ENCODE peak calls at places on chromosomes 5 and 9, in ten cellular contexts. U is K562, A is iPS DF 6.9, M is skeletal muscle cell, T is fibroblast of pulmonary artery, B is cardiac fibroblast, Q is BE2C, E is spleen, K is psoas muscle, I is dorsolateral prefrontal cortex. G is an unnamed sample.

GRCh38 chr5:91048073-91048472 is 335.0 kb downstream of the ARRDC3 start:
- DNase-seq in Q (no peak), U (no peak), M (no peak), E (no peak), B (no peak), T (no peak), A (no peak), I (no peak), K (no peak), G (no peak)

GRCh38 chr5:140996055-140996454 is 29.8 kb downstream of the PCDHAC2 start:
- DNase-seq in T (peak; percentile 8), E (no peak), B (peak; percentile 7), I (no peak), Q (peak; percentile 47), U (no peak), A (no peak), K (no peak), M (no peak), G (no peak)

GRCh38 chr9:88775559-88775958 is 215.7 kb upstream of the S1PR3 start:
- DNase-seq in M (no peak), A (no peak), T (no peak), B (peak; percentile 90), U (no peak), Q (no peak), K (no peak), E (no peak), I (no peak), G (peak; percentile 25)

GRCh38 chr9:6930827-6931226 is 173.1 kb downstream of the KDM4C start:
- DNase-seq in U (no peak), K (no peak), I (no peak), E (no peak), Q (no peak), M (peak; percentile 71), B (peak; percentile 78), A (no peak), T (peak; percentile 59), G (peak; percentile 70)

GRCh38 chr5:10277773-10278630 is 27.9 kb downstream of the CCT5 start:
- DNase-seq in A (no peak), M (no peak), I (no peak), Q (no peak), T (no peak), E (no peak), K (no peak), B (no peak), U (no peak), G (no peak)

GRCh38 chr9:128587453-128587852 is 35.1 kb downstream of the SPTAN1 start:
- DNase-seq in M (no peak), A (no peak), B (no peak), K (no peak), Q (no peak), I (no peak), T (no peak), E (no peak), U (no peak), G (no peak)

GRCh38 chr5:179151521-179152118 is 91.4 kb downstream of the ZNF354C start:
- DNase-seq in U (no peak), A (no peak), T (no peak), B (no peak), K (no peak), E (no peak), M (no peak), I (no peak), Q (no peak), G (no peak)

GRCh38 chr9:81613002-81613750 is 76.2 kb downstream of the TLE1 start:
- DNase-seq in K (peak; percentile 50), A (no peak), I (no peak), M (peak; percentile 68), B (peak; percentile 41), U (no peak), T (peak; percentile 94), Q (peak; percentile 27), E (no peak), G (peak; percentile 96)

GRCh38 chr5:10485142-10485795 is 43.6 kb downstream of the ROPN1L start:
- DNase-seq in E (peak; percentile 77), T (peak; percentile 95), U (peak; percentile 95), Q (peak; percentile 97), I (peak; percentile 14), A (no peak), B (peak; percentile 77), K (no peak), M (peak; percentile 51), G (peak; percentile 97)

DNA sequence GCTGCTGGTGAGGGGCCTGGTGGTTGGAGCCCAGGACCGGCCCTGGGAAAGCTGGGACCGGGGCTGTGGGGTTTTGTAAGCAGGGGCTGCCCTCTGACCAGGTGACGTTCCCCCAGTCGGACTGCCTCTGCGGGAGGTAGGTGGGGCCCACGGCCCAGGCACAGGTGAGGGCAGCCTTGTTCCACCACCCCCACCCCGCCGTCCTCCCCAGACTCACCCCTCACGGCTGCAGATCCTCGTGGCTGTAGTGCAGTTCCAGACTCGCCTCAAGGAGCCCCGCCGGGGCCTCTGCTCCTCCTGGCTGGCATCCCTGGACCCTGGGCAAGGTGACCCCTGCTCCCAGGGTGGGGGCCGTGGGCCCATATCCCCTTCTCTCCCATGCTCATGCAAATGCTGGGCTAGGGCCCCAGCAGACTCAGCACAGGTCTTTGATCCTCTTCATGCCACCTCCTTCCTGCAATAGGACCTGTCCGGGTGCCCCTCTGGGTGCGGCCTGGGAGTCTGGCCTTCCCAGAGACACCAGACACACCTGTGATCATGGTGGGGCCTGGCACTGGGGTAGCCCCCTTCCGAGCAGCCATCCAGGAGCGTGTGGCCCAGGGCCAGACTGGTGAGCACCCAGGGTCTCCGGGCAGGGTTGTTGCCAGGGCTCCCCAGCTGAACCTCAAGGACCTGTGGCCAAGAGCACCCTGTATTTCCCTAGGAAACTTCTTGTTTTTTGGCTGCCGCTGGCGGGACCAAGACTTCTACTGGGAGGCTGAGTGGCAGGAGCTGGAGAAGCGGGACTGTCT is 6.6 kb downstream of the RNF208 start:
- DNase-seq in U (no peak), M (no peak), A (no peak), I (no peak), T (no peak), B (no peak), K (no peak), E (no peak), Q (no peak), G (no peak)
- H3K4me3 ChIP-seq in U (no peak overlapping the region), M (no peak overlapping the region), A (no peak overlapping the region), I (no peak overlapping the region), T (no peak overlapping the region), B (no peak overlapping the region), K (no peak overlapping the region), E (no peak overlapping the region), Q (no peak overlapping the region), G (no peak overlapping the region)

DNA sequence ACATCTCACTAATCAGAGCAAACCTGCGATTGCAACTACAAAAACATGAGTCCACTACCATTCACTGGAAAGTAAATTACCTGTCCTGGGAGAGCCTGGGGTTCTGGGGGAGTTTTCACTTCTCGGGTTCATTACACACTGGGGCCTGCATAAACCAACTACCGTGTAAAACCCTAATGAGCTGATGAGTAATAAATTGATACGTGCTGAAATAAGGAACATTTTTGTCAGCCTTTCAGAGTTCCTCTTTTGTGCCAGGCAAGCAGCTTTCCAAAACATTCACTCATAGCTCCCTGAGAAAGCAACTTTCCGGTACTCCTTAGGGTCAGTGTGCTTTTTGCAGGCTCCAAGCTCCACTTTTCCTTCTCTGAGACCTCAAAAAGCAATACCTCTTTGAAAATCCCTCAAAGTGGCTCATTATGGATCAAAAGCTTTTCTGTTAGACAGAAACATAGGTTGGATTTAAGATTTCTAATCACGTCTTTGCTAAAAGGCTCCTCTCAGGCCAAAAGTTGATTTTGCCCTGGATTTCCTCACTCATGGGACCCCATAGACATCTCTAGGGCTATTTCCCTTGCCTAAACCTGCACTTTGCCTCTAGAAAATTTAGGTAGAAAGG is 74.9 kb downstream of the ST8SIA4 start:
- DNase-seq in U (no peak), T (no peak), I (no peak), A (no peak), E (no peak), B (no peak), M (no peak), K (no peak), Q (no peak), G (no peak)
- H3K4me3 ChIP-seq in U (no peak overlapping the region), T (no peak overlapping the region), I (peak overlapping the region; percentile 1), A (no peak overlapping the region), E (no peak overlapping the region), B (no peak overlapping the region), M (no peak overlapping the region), K (no peak overlapping the region), Q (no peak overlapping the region), G (peak overlapping the region; percentile 11)

GRCh38 chr5:157651623-157652376 is 438 bp downstream of the SOX30 start:
- DNase-seq in B (peak; percentile 38), A (no peak), T (peak; percentile 53), E (peak; percentile 96), U (no peak), K (peak; percentile 54), M (no peak), Q (no peak), I (no peak), G (no peak)
- H3K4me3 ChIP-seq in B (peak overlapping the region; percentile 19), A (peak overlapping the region; percentile 39), T (peak overlapping the region; percentile 37), E (peak overlapping the region; percentile 35), U (no peak overlapping the region), K (peak overlapping the region; percentile 60), M (peak overlapping the region; percentile 32), Q (no peak overlapping the region), I (peak overlapping the region; percentile 51), G (peak overlapping the region; percentile 68)

DNA sequence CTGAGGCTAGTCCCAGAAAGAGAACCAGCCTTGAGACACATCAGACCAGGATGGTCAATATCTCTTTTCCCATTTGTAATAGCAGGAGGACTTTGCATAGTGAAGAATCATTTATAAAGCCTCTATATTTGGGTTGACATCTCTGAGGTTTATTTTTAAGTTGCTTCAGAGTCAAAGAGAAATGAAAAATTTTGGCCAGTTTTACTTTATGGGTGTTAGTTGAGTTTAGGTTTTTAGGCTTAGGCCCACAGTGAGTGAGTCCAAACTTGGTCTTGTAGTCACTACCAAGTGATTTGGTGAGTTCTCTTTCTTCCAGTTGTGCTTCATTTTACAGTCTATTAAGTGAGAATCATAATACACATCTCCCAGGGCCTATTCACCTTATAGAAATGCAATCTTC is 5.3 kb upstream of the MEF2C start:
- DNase-seq in I (no peak), U (no peak), T (no peak), B (peak; percentile 15), E (no peak), K (no peak), Q (no peak), M (no peak), A (no peak), G (no peak)
- H3K4me3 ChIP-seq in I (peak overlapping the region; percentile 78), U (no peak overlapping the region), T (no peak overlapping the region), B (no peak overlapping the region), E (no peak overlapping the region), K (peak overlapping the region; percentile 76), Q (no peak overlapping the region), M (no peak overlapping the region), A (no peak overlapping the region), G (no peak overlapping the region)